ENCODE peak calls at places on chromosomes 7 and 10, in six cellular contexts. J is PC-3, O is MM.1S, M is HCT116, B is GM23248, G is SK-N-SH. Y is an unnamed sample.

GRCh38 chr10:133307776-133308430 is 769 bp downstream of the TUBGCP2 start:
- DNase-seq in B (peak), G (peak), O (peak), J (peak), M (no peak), Y (peak)

GRCh38 chr10:87845624-87846377 is 17.5 kb downstream of the KLLN start:
- DNase-seq in M (peak), J (peak), G (no peak), O (no peak), B (peak), Y (peak)

GRCh38 chr10:31594331-31594880 is 275.4 kb downstream of the ZEB1 start:
- DNase-seq in M (no peak), J (no peak), G (peak), O (no peak), B (no peak), Y (no peak)

GRCh38 chr7:36264123-36264916 is 111.3 kb downstream of the EEPD1 start:
- DNase-seq in B (peak), O (no peak), G (peak), J (no peak), M (no peak), Y (no peak)

GRCh38 chr7:135509589-135509838 is 388 bp downstream of the CNOT4 start:
- DNase-seq in O (no peak), M (no peak), J (no peak), B (no peak), G (no peak), Y (no peak)

GRCh38 chr7:115676080-115676479 is 354.5 kb downstream of the TFEC start:
- DNase-seq in O (no peak), M (peak), B (peak), G (no peak), J (peak), Y (peak)

GRCh38 chr7:77258593-77258992 is 59.0 kb upstream of the FGL2 start:
- DNase-seq in G (no peak), J (no peak), O (no peak), B (no peak), M (no peak), Y (no peak)

GRCh38 chr7:146053492-146053891 is 63.1 kb upstream of the CNTNAP2 start:
- DNase-seq in G (no peak), B (no peak), J (peak), M (no peak), O (no peak), Y (no peak)

GRCh38 chr10:74500026-74500704 is 326.2 kb upstream of the KAT6B start:
- DNase-seq in O (no peak), G (no peak), B (no peak), M (no peak), J (no peak), Y (no peak)

GRCh38 chr10:124525751-124526600 is 64.4 kb downstream of the LHPP start:
- DNase-seq in M (no peak), B (no peak), O (no peak), G (no peak), J (no peak), Y (no peak)

GRCh38 chr10:16519908-16520861 is 1.5 kb downstream of the C1QL3 start:
- DNase-seq in B (peak), O (no peak), M (no peak), J (no peak), G (peak), Y (peak)

GRCh38 chr10:27153855-27154198 is 357 bp downstream of the YME1L1 start:
- DNase-seq in O (peak), G (peak), J (peak), M (no peak), B (peak), Y (peak)

GRCh38 chr7:151756076-151756731 is 120.7 kb downstream of the PRKAG2 start:
- DNase-seq in M (peak), J (peak), G (no peak), B (peak), O (no peak), Y (no peak)

GRCh38 chr10:89263531-89263930 is 12.0 kb upstream of the LIPA start:
- DNase-seq in M (no peak), G (no peak), B (no peak), J (no peak), O (no peak), Y (no peak)

GRCh38 chr10:48602401-48603135 is 2.3 kb downstream of the ARHGAP22 start:
- DNase-seq in G (no peak), O (no peak), J (no peak), M (no peak), B (peak), Y (no peak)

GRCh38 chr10:119539359-119539651 is 3.2 kb downstream of the RGS10 start:
- DNase-seq in M (no peak), J (peak), G (no peak), O (no peak), B (no peak), Y (no peak)

GRCh38 chr7:74572301-74573090 is 85.0 kb upstream of the GTF2I start:
- DNase-seq in O (no peak), B (no peak), M (no peak), J (no peak), G (no peak), Y (no peak)

GRCh38 chr10:47359626-47360418 is 11.7 kb downstream of the RBP3 start:
- DNase-seq in J (no peak), B (no peak), M (no peak), O (no peak), G (no peak), Y (no peak)

GRCh38 chr7:131040467-131040932 is 287.2 kb upstream of the MKLN1 start:
- DNase-seq in M (peak), O (peak), G (peak), J (peak), B (peak), Y (peak)

GRCh38 chr10:101579516-101579870 is 8.6 kb downstream of the POLL start:
- DNase-seq in B (no peak), G (no peak), M (no peak), O (no peak), J (no peak), Y (no peak)

GRCh38 chr7:43721193-43721806 is 8.0 kb downstream of the COA1 start:
- DNase-seq in G (peak), M (no peak), O (peak), B (peak), J (peak), Y (peak)

GRCh38 chr7:107700570-107700969 is 39.9 kb downstream of the SLC26A4 start:
- DNase-seq in O (no peak), B (peak), M (no peak), G (no peak), J (no peak), Y (no peak)

GRCh38 chr7:43942997-43943701 is 16.9 kb downstream of the UBE2D4 start:
- DNase-seq in G (no peak), M (no peak), O (no peak), B (peak), J (peak), Y (peak)

GRCh38 chr7:150369740-150370501 is 1.3 kb downstream of the REPIN1 start:
- DNase-seq in B (peak), G (peak), M (no peak), J (no peak), O (no peak), Y (peak)

GRCh38 chr10:101780818-101781654 is 2.2 kb downstream of the NPM3 start:
- DNase-seq in M (peak), J (peak), G (peak), B (peak), O (peak), Y (peak)

GRCh38 chr7:57407125-57407524 is 42.9 kb upstream of the ZNF716 start:
- DNase-seq in G (no peak), J (no peak), B (no peak), O (no peak), M (no peak), Y (no peak)

GRCh38 chr7:51263631-51264484 is 52.8 kb downstream of the COBL start:
- DNase-seq in J (peak), B (no peak), G (no peak), O (peak), M (peak), Y (no peak)

GRCh38 chr10:21754410-21755011 is 220.5 kb downstream of the MLLT10 start:
- DNase-seq in M (no peak), J (no peak), G (peak), B (no peak), O (no peak), Y (no peak)

GRCh38 chr10:129023057-129023456 is 444.0 kb upstream of the MGMT start:
- DNase-seq in M (no peak), B (no peak), G (no peak), O (no peak), J (no peak), Y (no peak)

GRCh38 chr10:89029785-89030437 is 39.3 kb downstream of the FAS start:
- DNase-seq in M (peak), G (peak), J (peak), B (peak), O (peak), Y (peak)

GRCh38 chr7:378551-379455 is 88.8 kb downstream of the FOXL3 start:
- DNase-seq in M (no peak), O (no peak), G (peak), B (peak), J (no peak), Y (peak)

GRCh38 chr10:123724747-123725146 is 58.6 kb downstream of the GPR26 start:
- DNase-seq in J (no peak), B (no peak), O (no peak), G (no peak), M (no peak), Y (no peak)

GRCh38 chr7:66379761-66380160 is 174.6 kb downstream of the TPST1 start:
- DNase-seq in B (peak), G (no peak), M (peak), J (peak), O (no peak), Y (no peak)

GRCh38 chr10:53236941-53237340 is 464.4 kb upstream of the MBL2 start:
- DNase-seq in B (no peak), J (peak), M (no peak), G (no peak), O (no peak), Y (no peak)
- TF ChIP-seq EZH2phosphoT487 in B (no peak), J (no peak), M (no peak), G (no peak), O (no peak), Y (no peak)

GRCh38 chr7:2819161-2819953 is 24.8 kb downstream of the GNA12 start:
- DNase-seq in B (no peak), M (no peak), G (no peak), O (no peak), J (peak), Y (no peak)

GRCh38 chr7:2820508-2820934 is 23.6 kb downstream of the GNA12 start:
- DNase-seq in M (no peak), J (peak), B (peak), G (no peak), O (no peak), Y (no peak)

GRCh38 chr7:2817456-2817855 is 26.7 kb downstream of the GNA12 start:
- DNase-seq in G (no peak), B (no peak), J (no peak), M (no peak), O (no peak), Y (no peak)

GRCh38 chr7:2819954-2820397 is 24.1 kb downstream of the GNA12 start:
- DNase-seq in M (no peak), G (no peak), O (no peak), J (no peak), B (no peak), Y (no peak)

DNA sequence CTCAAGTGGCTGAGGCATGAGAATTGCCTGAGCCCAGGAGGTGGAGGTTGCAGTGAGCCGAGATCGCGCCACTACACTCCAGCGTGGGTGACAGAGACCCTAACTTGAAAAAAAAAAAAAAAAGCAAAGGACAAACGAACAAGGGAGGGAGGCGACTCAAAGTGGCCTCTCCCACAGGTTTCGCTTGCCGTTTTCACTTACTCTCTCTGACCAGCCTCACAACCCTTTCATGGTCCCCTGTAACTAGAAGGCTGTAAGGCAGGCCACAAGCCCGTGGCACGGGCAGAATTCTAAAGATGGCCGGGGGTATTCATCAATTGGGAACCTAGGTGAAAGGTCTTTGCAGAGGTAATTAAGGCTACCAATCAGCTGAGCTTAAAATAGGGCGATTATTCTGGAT is 25.5 kb downstream of the GNA12 start:
- DNase-seq in M (no peak), O (no peak), B (no peak), G (no peak), J (no peak), Y (peak)
- H3K9ac ChIP-seq in M (no peak), O (no peak), B (no peak), G (no peak), J (no peak), Y (no peak)

GRCh38 chr7:56174346-56175085 is 58.3 kb upstream of the NUPR2 start:
- DNase-seq in B (no peak), M (no peak), G (peak), J (no peak), O (no peak), Y (no peak)
- H3K4me3 ChIP-seq in B (no peak), M (no peak), G (peak), J (no peak), O (no peak), Y (no peak)

GRCh38 chr7:109964780-109965179 is 1126.1 kb upstream of the LRRN3 start:
- DNase-seq in G (no peak), O (no peak), B (no peak), J (peak), M (no peak), Y (no peak)
- TF ChIP-seq EZH2phosphoT487 in G (no peak), O (no peak), B (no peak), J (no peak), M (no peak), Y (no peak)

DNA sequence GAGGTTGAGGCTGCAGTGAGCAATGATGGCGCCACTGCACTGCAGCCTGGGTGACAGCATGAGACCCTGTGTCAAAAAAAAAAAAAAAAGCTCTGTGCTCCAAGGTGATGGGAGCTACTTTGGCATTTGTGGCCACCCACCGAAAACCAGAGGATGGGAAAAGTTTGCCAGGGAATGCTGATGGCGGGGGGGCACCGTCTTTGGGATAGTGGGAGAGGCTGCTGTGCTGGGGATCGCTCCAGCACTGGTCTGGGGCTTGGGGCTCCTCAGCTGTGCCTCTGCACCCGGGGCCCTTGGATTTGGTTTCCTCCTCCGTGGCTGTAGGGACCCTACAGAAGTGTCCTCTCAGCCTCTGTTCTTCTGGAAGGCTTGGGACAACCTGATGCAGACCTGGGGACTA is 11.7 kb upstream of the RAMP3 start:
- DNase-seq in G (no peak), O (no peak), B (no peak), M (no peak), J (no peak), Y (no peak)
- H3K9ac ChIP-seq in G (no peak), O (no peak), B (no peak), M (no peak), J (no peak), Y (no peak)